ENCODE peak calls at places on chromosomes 6 and 20, in five cellular contexts. U is Daoy, M is NCI-H524 treated with DMSO at 0.1 percent for 48 hours, X is pancreas, A is Kasumi-1. E is an unnamed sample.

GRCh38 chr6:110528051-110528929 is 51.9 kb upstream of the SLC22A16 start:
- DNase-seq in X (no peak), U (peak), M (no peak), A (peak), E (peak)

GRCh38 chr6:96015321-96015790 is 418 bp upstream of the FUT9 start:
- DNase-seq in X (peak), U (peak), M (no peak), A (no peak), E (no peak)

GRCh38 chr6:56660374-56660730 is 17.7 kb upstream of the DST start:
- DNase-seq in U (no peak), X (no peak), M (no peak), A (no peak), E (peak)

GRCh38 chr6:163717106-163717764 is 302.7 kb downstream of the QKI start:
- DNase-seq in X (no peak), A (no peak), U (no peak), M (no peak), E (no peak)

GRCh38 chr6:36850001-36850400 is 10.8 kb upstream of the CPNE5 start:
- DNase-seq in A (peak), X (no peak), U (no peak), M (no peak), E (no peak)

GRCh38 chr20:47577271-47577670 is 75.6 kb downstream of the NCOA3 start:
- DNase-seq in A (no peak), U (no peak), M (no peak), X (no peak), E (no peak)

GRCh38 chr6:157884756-157885155 is 61.7 kb downstream of the SNX9 start:
- DNase-seq in X (no peak), U (no peak), M (no peak), A (no peak), E (no peak)

GRCh38 chr6:144715344-144715743 is 430.2 kb downstream of the UTRN start:
- DNase-seq in A (no peak), M (no peak), X (no peak), U (peak), E (no peak)

GRCh38 chr20:2005359-2005758 is 11.5 kb upstream of the PDYN start:
- DNase-seq in U (peak), X (no peak), A (no peak), M (no peak), E (no peak)

GRCh38 chr20:37358366-37359150 is 12.6 kb downstream of the SRC start:
- DNase-seq in X (no peak), U (no peak), M (no peak), A (no peak), E (peak)

GRCh38 chr6:129120856-129121255 is 237.9 kb downstream of the LAMA2 start:
- DNase-seq in X (no peak), U (no peak), M (no peak), A (no peak), E (no peak)

GRCh38 chr20:51695574-51696303 is 72.5 kb downstream of the ATP9A start:
- DNase-seq in X (no peak), A (peak), U (peak), M (no peak), E (peak)

GRCh38 chr6:141783595-141783994 is 349.1 kb upstream of the GJE1 start:
- DNase-seq in U (no peak), A (no peak), X (no peak), M (no peak), E (no peak)

GRCh38 chr6:105896821-105897095 is 189.4 kb upstream of the PRDM1 start:
- DNase-seq in A (no peak), U (no peak), M (no peak), X (no peak), E (no peak)

GRCh38 chr6:35058827-35059522 is 82.2 kb downstream of the TCP11 start:
- DNase-seq in A (no peak), U (no peak), X (no peak), M (no peak), E (no peak)

GRCh38 chr6:26351544-26351953 is 13.4 kb upstream of the BTN3A2 start:
- DNase-seq in A (no peak), X (no peak), M (no peak), U (peak), E (peak)

E was measured in RWPE1.